ENCODE peak calls at places on chromosomes 3 and 15, in six cellular contexts. O is stomach, E is GM12891, K is vagina, N is transverse colon, L is GM12892. H is an unnamed sample.

GRCh38 chr3:66437341-66437929 is 63.4 kb downstream of the LRIG1 start:
- DNase-seq in O (no peak), E (no peak), K (no peak), N (no peak), L (no peak), H (no peak)

GRCh38 chr3:74390121-74390870 is 224.2 kb downstream of the CNTN3 start:
- DNase-seq in O (no peak), E (no peak), K (no peak), N (no peak), L (no peak), H (no peak)

GRCh38 chr3:108447096-108447847 is 63.1 kb downstream of the MYH15 start:
- DNase-seq in O (no peak), E (no peak), K (no peak), N (no peak), L (no peak), H (no peak)

GRCh38 chr3:124771083-124771445 is 40.8 kb downstream of the UMPS start:
- DNase-seq in O (no peak), E (no peak), K (no peak), N (no peak), L (no peak), H (no peak)

GRCh38 chr15:60442763-60443162 is 36.2 kb downstream of the ICE2 start:
- DNase-seq in O (no peak), E (no peak), K (no peak), N (no peak), L (no peak), H (no peak)

GRCh38 chr15:80093854-80094418 is 34.5 kb downstream of the ZFAND6 start:
- DNase-seq in O (peak; percentile 53), E (no peak), K (no peak), N (peak; percentile 49), L (no peak), H (no peak)

GRCh38 chr3:21484323-21485154 is 266.5 kb downstream of the ZNF385D start:
- DNase-seq in O (peak; percentile 65), E (peak; percentile 0), K (no peak), N (peak; percentile 8), L (no peak), H (no peak)

GRCh38 chr15:40087095-40087805 is 21.4 kb downstream of the BMF start:
- DNase-seq in O (no peak), E (no peak), K (no peak), N (no peak), L (no peak), H (no peak)

GRCh38 chr15:51382787-51383186 is 41.3 kb downstream of the GLDN start:
- DNase-seq in O (no peak), E (peak; percentile 35), K (no peak), N (no peak), L (no peak), H (no peak)

GRCh38 chr3:195221015-195221853 is 49.7 kb downstream of the XXYLT1 start:
- DNase-seq in O (no peak), E (no peak), K (peak; percentile 67), N (no peak), L (no peak), H (peak; percentile 21)

GRCh38 chr3:114121996-114122709 is 56.7 kb downstream of the DRD3 start:
- DNase-seq in O (no peak), E (no peak), K (no peak), N (no peak), L (no peak), H (no peak)

GRCh38 chr15:87082576-87082975 is 1002.9 kb downstream of the AGBL1 start:
- DNase-seq in O (no peak), E (no peak), K (no peak), N (no peak), L (no peak), H (no peak)

GRCh38 chr15:99137111-99137546 is 32.2 kb downstream of the SYNM start:
- DNase-seq in O (no peak), E (no peak), K (peak; percentile 28), N (no peak), L (no peak), H (no peak)

GRCh38 chr15:43828061-43828657 is 1.4 kb downstream of the WDR76 start:
- DNase-seq in O (no peak), E (no peak), K (no peak), N (no peak), L (no peak), H (no peak)

GRCh38 chr3:10248984-10249748 is 907 bp downstream of the TATDN2 start:
- DNase-seq in O (no peak), E (peak; percentile 36), K (no peak), N (peak; percentile 44), L (peak; percentile 50), H (peak; percentile 51)
- TF ChIP-seq POLR2AphosphoS5 in O (no peak), E (peak; percentile 38), K (no peak), N (no peak), L (no peak), H (no peak)

GRCh38 chr3:123632161-123632655 is 47.4 kb upstream of the HACD2 start:
- DNase-seq in O (no peak), E (no peak), K (no peak), N (peak; percentile 25), L (no peak), H (no peak)
- TF ChIP-seq POLR2AphosphoS5 in O (no peak), E (no peak), K (no peak), N (peak; percentile 12), L (no peak), H (no peak)

DNA sequence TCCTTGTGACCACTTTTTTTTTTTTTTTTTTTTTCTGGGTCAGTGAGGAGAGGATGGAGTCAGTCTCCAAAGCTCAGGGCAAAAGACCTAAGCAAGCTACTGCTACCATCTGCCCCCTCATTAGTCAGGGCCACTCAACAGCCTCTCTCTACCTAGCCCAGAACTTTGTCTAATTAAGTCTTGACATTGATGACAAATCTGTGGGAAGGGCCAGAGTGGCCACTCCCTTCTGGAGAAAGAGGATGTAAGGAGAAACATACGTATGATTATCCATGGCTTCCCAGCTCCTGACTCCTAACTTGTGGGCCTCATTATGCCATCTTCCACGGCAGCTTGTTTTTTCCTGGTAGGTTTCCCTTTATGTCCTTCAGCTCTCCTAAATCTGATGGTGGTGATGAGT is 37.9 kb downstream of the NR1I2 start:
- DNase-seq in O (no peak), E (no peak), K (no peak), N (no peak), L (no peak), H (no peak)
- TF ChIP-seq POLR2AphosphoS5 in O (no peak), E (no peak), K (no peak), N (no peak), L (no peak), H (no peak)

GRCh38 chr3:13301295-13301987 is 118.7 kb downstream of the NUP210 start:
- DNase-seq in O (no peak), E (no peak), K (no peak), N (no peak), L (no peak), H (peak; percentile 38)
- TF ChIP-seq POLR2AphosphoS5 in O (no peak), E (no peak), K (no peak), N (no peak), L (no peak), H (no peak)

H was measured in upper lobe of left lung.